ENCODE peak calls at places on chromosome 20, in eight cellular contexts. Z is small intestine, P is cardiac muscle cell, T is pancreas, R is tibial nerve, Q is mesenchymal stem cell, S is IMR-90, G is GM23248. K is an unnamed sample.

GRCh38 chr20:57210054-57210910 is 56.2 kb downstream of the BMP7 start:
- DNase-seq in Z (peak; percentile 59), P (no peak), T (peak; percentile 75), R (no peak), Q (no peak), S (no peak), G (no peak), K (no peak)

GRCh38 chr20:63206878-63207277 is 9.1 kb downstream of the YTHDF1 start:
- DNase-seq in Z (no peak), P (no peak), T (no peak), R (no peak), Q (peak; percentile 49), S (peak; percentile 17), G (peak; percentile 38), K (no peak)

GRCh38 chr20:14921546-14921945 is 584.1 kb upstream of the FLRT3 start:
- DNase-seq in Z (no peak), P (no peak), T (no peak), R (no peak), Q (no peak), S (no peak), G (peak; percentile 43), K (no peak)

GRCh38 chr20:61899971-61900370 is 165.7 kb downstream of the TAF4 start:
- DNase-seq in Z (no peak), P (no peak), T (no peak), R (no peak), Q (no peak), S (no peak), G (no peak), K (no peak)

GRCh38 chr20:37669062-37669772 is 24.6 kb upstream of the CTNNBL1 start:
- DNase-seq in Z (no peak), P (no peak), T (no peak), R (no peak), Q (peak; percentile 8), S (no peak), G (no peak), K (no peak)

GRCh38 chr20:45044084-45044573 is 56.8 kb downstream of the KCNS1 start:
- DNase-seq in Z (peak; percentile 80), P (peak; percentile 79), T (peak; percentile 25), R (peak; percentile 30), Q (peak; percentile 83), S (peak; percentile 86), G (peak; percentile 90), K (peak; percentile 36)

GRCh38 chr20:11882651-11883050 is 35.0 kb upstream of the BTBD3 start:
- DNase-seq in Z (no peak), P (no peak), T (no peak), R (no peak), Q (no peak), S (no peak), G (peak; percentile 10), K (peak; percentile 11)

GRCh38 chr20:5172903-5173463 is 46.2 kb downstream of the CDS2 start:
- DNase-seq in Z (no peak), P (no peak), T (no peak), R (no peak), Q (no peak), S (no peak), G (no peak), K (no peak)

GRCh38 chr20:34994509-34995131 is 39.0 kb downstream of the MYH7B start:
- DNase-seq in Z (peak; percentile 90), P (no peak), T (no peak), R (no peak), Q (no peak), S (no peak), G (no peak), K (no peak)

GRCh38 chr20:44087857-44088120 is 99.2 kb downstream of the JPH2 start:
- DNase-seq in Z (no peak), P (no peak), T (no peak), R (no peak), Q (no peak), S (no peak), G (no peak), K (no peak)

GRCh38 chr20:2141592-2142575 is 40.3 kb downstream of the STK35 start:
- DNase-seq in Z (no peak), P (no peak), T (no peak), R (no peak), Q (no peak), S (no peak), G (no peak), K (no peak)

GRCh38 chr20:45258669-45259068 is 4.3 kb upstream of the SLPI start:
- DNase-seq in Z (no peak), P (no peak), T (no peak), R (no peak), Q (no peak), S (no peak), G (no peak), K (no peak)

DNA sequence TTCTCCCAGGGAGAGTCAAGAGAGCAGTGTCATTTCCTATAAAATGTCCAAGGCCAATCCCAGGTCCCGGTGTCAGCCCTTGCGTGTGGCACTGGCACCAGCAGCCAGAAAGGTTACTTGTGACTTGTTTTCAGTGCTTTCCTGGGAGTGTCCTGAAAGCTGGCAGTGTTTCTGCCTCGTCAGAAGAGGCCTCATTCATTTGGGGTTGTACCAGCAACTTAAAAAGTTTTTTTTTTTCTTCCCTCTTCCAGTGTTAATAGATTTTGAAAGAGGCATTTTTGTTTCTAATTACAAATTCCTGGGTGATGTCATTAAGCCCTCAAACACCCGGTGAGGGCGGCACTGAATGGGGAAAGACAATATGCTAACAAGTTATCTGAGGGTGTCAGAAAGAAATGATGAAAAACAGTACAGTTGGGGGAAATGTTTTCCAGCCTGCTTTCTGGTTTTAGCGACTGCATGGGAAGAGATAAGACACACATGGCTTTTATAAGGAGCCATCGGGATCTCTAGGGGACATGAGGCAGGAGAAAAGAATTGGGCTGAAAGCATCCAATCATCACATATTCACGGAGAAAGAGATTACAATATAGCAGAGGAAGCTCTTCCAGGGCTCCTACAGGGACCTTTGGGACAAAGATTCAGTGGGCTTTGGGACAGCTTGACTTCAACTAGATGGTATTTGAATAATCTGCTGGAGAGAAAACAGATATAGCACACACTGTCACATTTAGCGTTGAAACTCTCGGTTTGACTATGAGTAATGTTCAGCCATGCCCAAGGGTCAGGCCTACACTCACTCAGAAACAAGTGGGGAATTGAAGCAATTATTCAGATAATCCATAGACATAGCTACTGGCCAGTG is 153.0 kb downstream of the BCAS1 start:
- DNase-seq in Z (no peak), P (no peak), T (no peak), R (peak; percentile 52), Q (peak; percentile 84), S (no peak), G (peak; percentile 90), K (peak; percentile 65)
- H3K4me1 ChIP-seq in Z (peaks cover 2% of the 10 kb centered on the region), P (peaks cover 28% of the 10 kb centered on the region), T (no peaks in the 10 kb centered on the region), R (peaks cover 50% of the 10 kb centered on the region), Q (peaks cover 9% of the 10 kb centered on the region), S (peaks cover 31% of the 10 kb centered on the region), G (peaks cover 49% of the 10 kb centered on the region), K (peaks cover 31% of the 10 kb centered on the region)

DNA sequence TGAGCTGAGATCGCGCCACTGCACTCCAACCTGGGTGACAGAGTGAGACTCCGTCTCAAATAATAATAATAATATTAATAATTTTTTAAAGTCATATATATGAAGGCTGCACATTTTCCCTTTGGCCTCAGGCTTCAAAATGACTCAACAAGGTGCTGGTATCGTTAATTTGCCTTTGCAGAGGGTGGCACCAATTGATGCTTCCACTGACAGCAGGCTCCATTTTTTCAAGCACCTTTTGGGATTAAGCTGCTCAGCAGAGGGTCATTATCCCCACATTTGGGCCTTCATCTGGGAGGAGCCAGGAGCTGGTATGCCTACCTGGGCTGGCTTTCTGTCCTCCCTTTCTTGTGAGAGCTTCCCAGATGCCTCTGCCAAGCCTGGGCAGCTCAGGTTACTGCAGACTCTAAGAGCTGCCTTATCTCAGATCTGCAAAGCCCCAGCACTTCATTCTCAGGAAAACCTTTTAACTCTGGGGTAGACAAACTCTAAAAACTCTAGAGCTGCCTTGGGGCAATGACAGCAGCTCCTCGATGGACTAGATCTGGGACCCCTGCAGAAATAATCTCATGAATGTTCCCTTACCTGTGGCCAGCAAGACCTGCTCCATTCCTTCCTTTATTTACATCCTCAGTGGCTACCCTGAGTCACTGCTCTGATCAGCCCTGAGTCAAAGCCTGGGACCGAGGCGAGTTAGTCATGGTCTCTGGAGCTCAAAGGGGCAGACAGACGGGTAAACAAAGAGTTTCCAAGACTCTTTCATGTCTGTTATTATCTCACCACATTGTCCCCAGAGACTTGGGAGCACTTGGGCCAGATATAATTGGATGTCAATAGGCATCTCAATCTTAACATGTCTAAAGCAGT is 80.0 kb upstream of the EYA2 start:
- DNase-seq in Z (no peak), P (peak; percentile 59), T (no peak), R (no peak), Q (peak; percentile 45), S (peak; percentile 87), G (peak; percentile 95), K (no peak)
- H3K27ac ChIP-seq in Z (no peak overlapping the region), P (no peak overlapping the region), T (no peak overlapping the region), R (no peak overlapping the region), Q (no peak overlapping the region), S (no peak overlapping the region), G (no peak overlapping the region), K (no peak overlapping the region)

DNA sequence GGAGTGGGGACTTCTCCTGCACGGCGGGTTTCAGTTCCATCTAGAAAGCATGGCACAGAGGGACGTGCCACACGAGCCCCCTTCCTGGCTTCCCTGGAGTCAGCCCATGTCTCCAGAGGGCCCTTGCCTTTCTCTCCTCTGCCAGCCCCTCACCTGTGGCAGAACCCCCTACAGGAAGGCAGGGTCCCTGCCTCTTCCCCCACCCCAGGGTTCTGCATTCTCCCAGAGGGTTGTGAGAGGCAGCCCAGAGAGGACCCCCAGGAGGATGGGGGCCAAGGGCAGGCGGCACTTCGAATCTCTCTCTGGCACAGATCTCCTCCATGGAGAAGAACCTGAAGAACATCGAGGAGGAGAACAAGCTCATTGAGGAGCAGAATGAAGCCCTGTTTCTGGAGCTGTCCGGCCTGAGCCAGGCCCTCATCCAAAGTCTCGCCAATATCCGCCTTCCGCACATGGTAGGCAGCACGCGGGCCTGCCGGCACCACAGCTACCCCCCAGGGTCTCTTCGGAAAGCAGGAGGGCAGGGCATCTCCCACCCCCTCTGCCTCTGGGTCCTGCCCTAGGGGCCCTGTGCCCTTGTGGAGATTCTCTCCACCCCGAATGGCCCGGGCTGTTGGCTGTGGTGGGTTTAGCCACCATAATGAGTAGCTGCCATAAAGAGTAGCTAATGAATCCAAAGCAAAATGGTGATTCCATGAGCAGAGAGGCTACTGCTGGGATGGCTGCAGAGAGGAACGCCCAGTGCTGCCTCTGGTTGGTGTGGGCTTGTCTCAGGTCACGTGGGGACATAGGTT is 15.9 kb upstream of the PCMTD2 start:
- DNase-seq in Z (no peak), P (no peak), T (no peak), R (no peak), Q (no peak), S (no peak), G (no peak), K (no peak)
- H3K36me3 ChIP-seq in Z (no peaks in the 10 kb centered on the region), P (no peaks in the 10 kb centered on the region), T (no peaks in the 10 kb centered on the region), R (no peaks in the 10 kb centered on the region), Q (no peaks in the 10 kb centered on the region), S (no peaks in the 10 kb centered on the region), G (no peaks in the 10 kb centered on the region), K (no peaks in the 10 kb centered on the region)

DNA sequence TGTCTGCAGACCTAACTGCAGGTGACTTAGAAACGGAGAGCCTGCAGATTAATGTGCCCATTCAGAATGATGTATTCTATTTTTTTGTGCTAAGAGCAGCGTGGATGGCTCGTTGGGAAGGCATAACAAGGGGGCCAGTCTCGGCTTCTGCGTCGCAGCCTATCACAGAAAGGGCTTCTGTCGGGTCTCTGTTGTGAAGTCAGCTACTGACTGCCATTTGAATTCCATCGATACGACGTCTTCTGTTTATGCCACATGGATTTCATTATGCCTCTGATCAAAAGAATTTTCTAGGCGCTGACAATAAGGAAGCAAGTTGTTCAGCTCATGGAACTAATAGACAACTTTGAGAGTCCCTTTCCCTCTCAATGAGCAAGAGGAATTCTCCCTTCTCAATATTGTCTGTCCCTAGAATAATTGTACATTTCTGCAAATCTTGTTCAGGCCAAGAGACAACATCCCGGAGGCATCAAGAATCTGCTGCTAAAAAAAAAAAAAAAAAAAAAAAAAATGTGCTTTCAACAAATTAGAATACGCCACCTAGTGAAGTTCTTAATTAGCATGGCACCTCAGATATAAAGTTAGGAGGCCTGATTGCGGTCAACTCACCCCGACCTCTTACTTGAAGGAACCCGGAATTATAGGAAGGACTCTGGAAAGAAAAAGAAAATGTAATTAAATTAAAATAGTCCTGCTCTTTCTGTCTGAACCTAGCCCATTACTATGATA is 223.9 kb downstream of the TSHZ2 start:
- DNase-seq in Z (no peak), P (no peak), T (no peak), R (no peak), Q (no peak), S (no peak), G (peak; percentile 48), K (no peak)
- H3K4me1 ChIP-seq in Z (no peaks in the 10 kb centered on the region), P (peaks cover 14% of the 10 kb centered on the region), T (no peaks in the 10 kb centered on the region), R (peaks cover 8% of the 10 kb centered on the region), Q (no peaks in the 10 kb centered on the region), S (no peaks in the 10 kb centered on the region), G (peaks cover 6% of the 10 kb centered on the region), K (no peaks in the 10 kb centered on the region)